ENCODE peak calls at places on chromosomes 7 and 10, in eight cellular contexts. B, U, I, L, G, J, C and X are unnamed samples.

GRCh38 chr10:91891285-91892001 is 17.8 kb downstream of the FGFBP3 start:
- DNase-seq in I (no peak), U (no peak), G (no peak), L (no peak), J (no peak), B (no peak), C (no peak), X (no peak)

GRCh38 chr10:61903991-61904350 is 2.5 kb downstream of the ARID5B start:
- DNase-seq in G (no peak), B (no peak), L (no peak), J (no peak), C (no peak), I (no peak), U (no peak), X (no peak)

GRCh38 chr10:11684717-11685645 is 57.2 kb upstream of the ECHDC3 start:
- DNase-seq in U (peak; percentile 40), I (peak; percentile 84), J (peak; percentile 44), G (peak; percentile 74), L (peak; percentile 77), B (peak; percentile 66), C (peak; percentile 74), X (peak; percentile 43)

GRCh38 chr10:21523557-21524008 is 1.9 kb downstream of the SKIDA1 start:
- DNase-seq in I (no peak), J (peak; percentile 63), L (no peak), B (no peak), G (no peak), U (no peak), C (no peak), X (no peak)

GRCh38 chr7:43565786-43566185 is 17.1 kb upstream of the STK17A start:
- DNase-seq in C (no peak), G (no peak), J (no peak), I (no peak), U (no peak), B (no peak), L (no peak), X (no peak)

GRCh38 chr7:144761493-144761892 is 74.4 kb downstream of the TPK1 start:
- DNase-seq in U (no peak), L (no peak), G (no peak), I (no peak), J (no peak), C (no peak), B (no peak), X (no peak)

GRCh38 chr7:136389933-136390332 is 412.8 kb upstream of the MTPN start:
- DNase-seq in B (no peak), U (no peak), J (no peak), C (no peak), I (no peak), G (no peak), L (no peak), X (no peak)

GRCh38 chr7:129845972-129846327 is 106.8 kb downstream of the UBE2H start:
- DNase-seq in L (no peak), C (no peak), U (no peak), J (no peak), B (no peak), I (no peak), G (no peak), X (no peak)

GRCh38 chr7:94001396-94001795 is 2.8 kb downstream of the BET1 start:
- DNase-seq in L (no peak), G (no peak), I (no peak), B (no peak), U (no peak), J (no peak), C (no peak), X (no peak)

GRCh38 chr10:69417542-69417941 is 824 bp upstream of the TACR2 start:
- DNase-seq in B (peak; percentile 35), L (no peak), G (no peak), J (no peak), U (no peak), I (no peak), C (no peak), X (no peak)

GRCh38 chr7:114786455-114786854 is 135.4 kb upstream of the MDFIC start:
- DNase-seq in L (no peak), I (no peak), G (no peak), B (no peak), J (no peak), C (no peak), U (no peak), X (no peak)

GRCh38 chr10:78381072-78381471 is 347.4 kb downstream of the RPS24 start:
- DNase-seq in C (no peak), G (no peak), U (no peak), I (no peak), B (no peak), J (peak; percentile 47), L (no peak), X (no peak)
- TF ChIP-seq CTCF in C (no peak), G (no peak), U (no peak), I (no peak), B (peak; percentile 6), J (peak; percentile 66), L (no peak), X (no peak)

GRCh38 chr7:112143151-112143550 is 63.0 kb downstream of the DOCK4 start:
- DNase-seq in B (no peak), I (no peak), G (no peak), C (no peak), U (no peak), L (no peak), J (no peak), X (no peak)
- H3K4me1 ChIP-seq in B (peaks cover 14% of the 10 kb centered on the region), I (no peaks in the 10 kb centered on the region), G (peaks cover 10% of the 10 kb centered on the region), C (no peaks in the 10 kb centered on the region), U (no peaks in the 10 kb centered on the region), L (no peaks in the 10 kb centered on the region), J (peaks cover 5% of the 10 kb centered on the region), X (no peaks in the 10 kb centered on the region)

DNA sequence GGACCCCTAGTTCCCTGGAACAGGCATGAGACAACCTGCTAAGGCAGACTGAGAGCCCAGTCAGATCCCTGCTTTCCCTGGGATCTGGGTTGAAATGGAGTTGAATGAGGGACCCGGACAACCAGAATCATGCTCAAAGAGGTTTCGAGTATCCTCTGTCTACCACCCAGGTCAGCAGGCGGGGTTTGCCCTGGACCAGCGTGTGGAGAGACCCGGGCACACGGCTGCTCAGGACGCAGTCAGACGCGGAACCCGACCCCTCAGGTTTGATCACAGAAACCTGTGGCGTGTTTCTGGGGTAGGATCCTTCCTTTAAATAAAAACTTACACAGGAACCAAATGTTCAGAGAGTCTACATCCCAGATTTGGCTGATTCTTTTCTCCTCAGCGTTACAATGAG is 330.6 kb downstream of the PTPRN2 start:
- DNase-seq in U (no peak), L (no peak), G (no peak), B (peak; percentile 23), J (no peak), I (peak; percentile 43), C (no peak), X (no peak)
- H3K9me3 ChIP-seq in U (no peaks in the 10 kb centered on the region), L (peaks cover 3% of the 10 kb centered on the region), G (no peaks in the 10 kb centered on the region), B (no peaks in the 10 kb centered on the region), J (no peaks in the 10 kb centered on the region), I (peaks cover 15% of the 10 kb centered on the region), C (no peaks in the 10 kb centered on the region), X (no peaks in the 10 kb centered on the region)

DNA sequence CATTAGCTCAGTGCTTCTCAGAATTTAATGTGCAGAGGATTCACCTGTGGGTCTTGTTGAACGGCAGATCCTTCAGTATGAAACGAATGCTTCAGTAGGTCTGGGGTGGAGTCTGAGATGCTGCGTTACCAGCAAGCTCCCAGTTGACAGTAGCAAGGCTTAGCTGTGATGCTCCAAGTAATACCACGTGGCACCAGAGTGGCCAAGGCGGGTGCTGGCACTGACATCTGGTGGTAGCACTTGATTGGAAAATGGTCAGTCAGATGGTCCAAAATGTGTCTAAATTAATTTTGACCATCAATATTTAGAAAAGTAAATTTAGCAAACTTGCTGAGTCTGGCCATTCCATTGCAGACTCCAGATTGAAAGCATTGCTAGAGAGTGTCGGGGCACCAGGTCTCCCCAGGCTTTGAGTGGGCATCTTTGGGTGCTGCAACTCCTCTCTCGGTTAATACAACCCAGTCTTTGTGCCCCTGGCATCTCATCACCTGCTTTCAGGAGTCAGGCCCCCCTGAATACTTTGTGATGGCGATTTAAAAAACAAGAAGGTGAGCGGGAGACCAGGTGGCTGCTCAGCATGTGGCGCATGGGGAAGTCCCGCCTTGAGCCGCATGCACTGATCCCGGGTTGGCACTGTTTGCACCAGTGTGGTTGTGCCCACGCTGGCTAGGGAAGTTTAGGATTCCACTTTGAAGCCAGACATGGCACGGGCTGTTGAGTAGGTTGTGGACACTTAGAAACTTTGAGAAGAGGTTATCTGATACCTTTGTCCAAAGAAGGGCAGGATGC is 130.0 kb downstream of the NT5C2 start:
- DNase-seq in G (no peak), L (no peak), I (no peak), U (no peak), J (no peak), B (no peak), C (no peak), X (no peak)
- TF ChIP-seq CTCF in G (no peak), L (no peak), I (no peak), U (no peak), J (peak; percentile 26), B (no peak), C (no peak), X (no peak)

DNA sequence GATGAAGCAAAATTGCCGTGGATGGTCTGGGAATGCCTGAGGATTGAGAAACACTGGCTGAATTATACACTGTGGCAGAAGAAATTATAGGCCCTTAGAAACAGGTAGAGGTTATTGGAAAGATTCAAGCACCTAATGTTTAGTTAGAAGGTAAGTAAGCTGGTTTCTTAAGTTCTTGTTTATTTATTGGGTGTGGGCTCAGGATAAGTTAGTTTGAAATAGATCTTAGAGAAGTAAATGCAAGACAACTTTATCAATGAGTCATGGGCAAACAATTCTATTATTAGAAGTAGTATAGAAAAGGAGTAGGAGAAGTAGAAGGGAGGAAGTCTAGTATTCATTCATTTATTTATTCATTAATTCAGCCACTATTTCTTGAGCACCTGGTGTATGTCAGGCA is 96.5 kb downstream of the KAT6B start:
- DNase-seq in L (no peak), G (no peak), C (no peak), J (no peak), U (no peak), I (no peak), B (no peak), X (no peak)
- H3K4me1 ChIP-seq in L (peaks cover 7% of the 10 kb centered on the region), G (peaks cover 63% of the 10 kb centered on the region), C (peaks cover 4% of the 10 kb centered on the region), J (peaks cover 36% of the 10 kb centered on the region), U (peaks cover 71% of the 10 kb centered on the region), I (peaks cover 25% of the 10 kb centered on the region), B (peaks cover 67% of the 10 kb centered on the region), X (peaks cover 23% of the 10 kb centered on the region)